ENCODE peak calls at places on chromosome 19, in six cellular contexts. F is HCT116; W is PC-3; B is heart left ventricle; U is left ventricle myocardium inferior; Z is CD8-positive, alpha-beta memory T cell. A is an unnamed sample.

GRCh38 chr19:19010551-19010950 is 22.8 kb downstream of the SUGP2 start:
- DNase-seq in F (no peak), W (no peak), B (no peak), U (no peak), Z (no peak), A (no peak)

GRCh38 chr19:17405250-17406038 is at the start of gene BST2:
- DNase-seq in F (no peak), W (no peak), B (peak; percentile 75), U (peak; percentile 46), Z (peak; percentile 72), A (no peak)

GRCh38 chr19:33639034-33639681 is 17.4 kb downstream of the CHST8 start:
- DNase-seq in F (no peak), W (no peak), B (no peak), U (no peak), Z (no peak), A (no peak)

GRCh38 chr19:7120499-7120898 is 51.0 kb downstream of the ZNF557 start:
- DNase-seq in F (no peak), W (no peak), B (no peak), U (no peak), Z (no peak), A (no peak)

GRCh38 chr19:28633223-28634030 is 579.5 kb downstream of the UQCRFS1 start:
- DNase-seq in F (no peak), W (peak; percentile 3), B (peak; percentile 28), U (no peak), Z (no peak), A (no peak)

GRCh38 chr19:56162258-56162657 is 13.6 kb upstream of the GALP start:
- DNase-seq in F (no peak), W (peak; percentile 15), B (no peak), U (no peak), Z (no peak), A (no peak)

GRCh38 chr19:2041686-2042484 is 9.2 kb downstream of the MKNK2 start:
- DNase-seq in F (peak; percentile 82), W (peak; percentile 51), B (peak; percentile 97), U (peak; percentile 98), Z (peak; percentile 100), A (peak; percentile 97)

GRCh38 chr19:1630012-1630411 is 22.4 kb downstream of the TCF3 start:
- DNase-seq in F (no peak), W (no peak), B (no peak), U (no peak), Z (no peak), A (no peak)

GRCh38 chr19:45011959-45012358 is 10.7 kb downstream of the RELB start:
- DNase-seq in F (no peak), W (no peak), B (no peak), U (no peak), Z (no peak), A (no peak)

GRCh38 chr19:54418030-54418929 is 3.0 kb downstream of the TTYH1 start:
- DNase-seq in F (no peak), W (no peak), B (no peak), U (no peak), Z (no peak), A (no peak)

GRCh38 chr19:862529-863304 is 3.3 kb downstream of the CFD start:
- DNase-seq in F (no peak), W (no peak), B (no peak), U (no peak), Z (peak; percentile 88), A (no peak)

GRCh38 chr19:52170863-52171320 is 529 bp downstream of the ZNF836 start:
- DNase-seq in F (no peak), W (no peak), B (peak; percentile 24), U (peak; percentile 20), Z (no peak), A (no peak)

GRCh38 chr19:43901395-43902390 is 33.4 kb downstream of the ZNF45 start:
- DNase-seq in F (no peak), W (no peak), B (peak; percentile 89), U (peak; percentile 82), Z (peak; percentile 68), A (peak; percentile 83)

GRCh38 chr19:18796239-18796638 is 5.1 kb upstream of the COMP start:
- DNase-seq in F (no peak), W (peak; percentile 23), B (no peak), U (no peak), Z (no peak), A (no peak)

GRCh38 chr19:6187374-6187773 is 51.9 kb downstream of the ACSBG2 start:
- DNase-seq in F (no peak), W (no peak), B (no peak), U (no peak), Z (no peak), A (no peak)

DNA sequence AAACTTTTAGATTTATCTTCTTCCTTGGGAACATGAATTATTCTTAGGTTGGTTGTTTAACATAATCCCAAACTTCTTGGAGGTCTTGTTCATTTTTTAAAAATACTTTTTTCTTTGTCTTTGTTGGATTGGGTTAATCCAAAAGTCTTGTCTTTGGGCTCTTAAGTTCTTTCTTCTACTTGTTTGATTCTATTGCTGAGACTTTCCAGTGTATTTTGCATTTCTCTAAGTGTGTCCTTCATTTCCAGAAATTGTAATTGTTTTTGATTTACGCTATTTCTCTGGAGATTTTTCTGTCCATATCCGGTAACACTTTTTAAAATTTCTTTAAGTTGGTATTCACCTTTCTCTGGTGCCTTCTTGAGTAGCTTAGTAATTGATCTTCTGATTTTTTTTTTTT is 9.8 kb upstream of the KLK15 start:
- DNase-seq in F (no peak), W (no peak), B (no peak), U (no peak), Z (no peak), A (no peak)
- H3K27me3 ChIP-seq in F (peaks cover 7% of the 10 kb centered on the region), W (peaks cover 73% of the 10 kb centered on the region), B (peaks cover 5% of the 10 kb centered on the region), U (peaks cover 26% of the 10 kb centered on the region), Z (no peaks in the 10 kb centered on the region), A (peaks cover 5% of the 10 kb centered on the region)

GRCh38 chr19:30263719-30264440 is 108.3 kb upstream of the ZNF536 start:
- DNase-seq in F (no peak), W (no peak), B (no peak), U (no peak), Z (no peak), A (no peak)
- H3K27me3 ChIP-seq in F (peaks cover 49% of the 10 kb centered on the region), W (peaks cover 24% of the 10 kb centered on the region), B (peaks cover 45% of the 10 kb centered on the region), U (peaks cover 90% of the 10 kb centered on the region), Z (no peaks in the 10 kb centered on the region), A (peaks cover 11% of the 10 kb centered on the region)

DNA sequence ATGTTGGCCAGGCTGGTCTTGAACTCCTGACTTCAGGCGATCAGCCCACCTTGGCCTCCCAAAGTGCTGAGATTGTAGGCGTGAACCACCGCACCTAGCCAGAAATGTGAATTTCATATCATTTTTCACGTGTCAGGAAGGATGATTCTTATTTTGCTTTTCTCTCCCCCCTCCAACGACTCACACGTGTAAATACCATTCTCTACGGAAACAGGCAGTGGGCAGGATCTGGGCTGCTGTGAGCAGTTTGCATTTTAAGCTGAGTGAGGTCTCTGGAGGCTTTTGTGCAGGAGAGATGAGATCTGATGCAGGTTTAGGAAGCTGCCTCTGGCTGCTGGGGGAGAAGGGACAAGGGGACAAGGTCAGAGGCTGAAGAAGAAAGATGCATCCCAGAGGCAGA is 11.9 kb downstream of the ANKRD24 start:
- DNase-seq in F (no peak), W (no peak), B (no peak), U (no peak), Z (no peak), A (no peak)
- H3K27me3 ChIP-seq in F (peaks cover 3% of the 10 kb centered on the region), W (peaks cover 13% of the 10 kb centered on the region), B (peaks cover 72% of the 10 kb centered on the region), U (peaks cover 85% of the 10 kb centered on the region), Z (peaks cover 22% of the 10 kb centered on the region), A (peaks cover 20% of the 10 kb centered on the region)

GRCh38 chr19:13298565-13299481 is 148.6 kb downstream of the IER2 start:
- DNase-seq in F (no peak), W (no peak), B (no peak), U (no peak), Z (no peak), A (no peak)

GRCh38 chr19:13302521-13303270 is 152.5 kb downstream of the IER2 start:
- DNase-seq in F (no peak), W (peak; percentile 25), B (no peak), U (no peak), Z (no peak), A (no peak)

GRCh38 chr19:13299838-13300237 is 149.6 kb downstream of the IER2 start:
- DNase-seq in F (no peak), W (peak; percentile 15), B (no peak), U (no peak), Z (no peak), A (no peak)

GRCh38 chr19:13301627-13302334 is 151.6 kb downstream of the IER2 start:
- DNase-seq in F (no peak), W (no peak), B (no peak), U (no peak), Z (no peak), A (no peak)

DNA sequence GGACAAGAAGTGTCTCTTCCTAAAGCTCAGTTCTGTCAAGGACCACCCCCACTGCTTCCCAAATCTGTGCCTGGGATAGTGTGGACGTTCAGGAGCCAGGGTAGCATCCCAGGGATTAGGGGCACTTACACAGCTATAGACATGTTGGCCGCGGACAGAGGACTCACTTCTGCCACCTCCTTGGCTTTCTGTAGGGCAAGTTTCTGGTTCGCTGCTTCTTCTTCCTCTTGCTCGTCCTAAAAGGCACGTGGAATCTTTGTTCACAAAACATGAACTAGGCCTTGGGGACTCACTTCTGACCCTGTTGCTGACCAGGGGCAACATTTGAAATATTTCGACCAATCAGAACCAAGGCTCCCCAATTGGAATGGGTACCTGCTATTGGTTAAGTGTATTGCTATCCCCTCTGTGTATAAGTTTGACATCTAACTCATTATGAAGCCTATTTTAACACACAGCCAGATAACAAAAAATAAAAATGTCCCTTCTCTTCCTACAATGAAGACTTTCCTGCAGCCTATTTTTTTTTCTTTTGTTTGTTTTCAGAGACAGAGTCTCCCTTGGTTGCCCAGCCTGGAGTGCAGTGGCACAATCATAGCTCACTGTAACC is 150.3 kb downstream of the IER2 start:
- DNase-seq in F (no peak), W (no peak), B (no peak), U (no peak), Z (no peak), A (no peak)
- H3K27me3 ChIP-seq in F (no peaks in the 10 kb centered on the region), W (peaks cover 36% of the 10 kb centered on the region), B (peaks cover 76% of the 10 kb centered on the region), U (peaks cover 86% of the 10 kb centered on the region), Z (peaks cover 15% of the 10 kb centered on the region), A (peaks cover 26% of the 10 kb centered on the region)

GRCh38 chr19:11420894-11421606 is 1.9 kb upstream of the RGL3 start:
- DNase-seq in F (no peak), W (no peak), B (peak; percentile 57), U (peak; percentile 61), Z (no peak), A (peak; percentile 64)

GRCh38 chr19:11423164-11423803 is 4.2 kb upstream of the RGL3 start:
- DNase-seq in F (no peak), W (no peak), B (no peak), U (no peak), Z (no peak), A (no peak)

GRCh38 chr19:11422163-11423068 is 3.3 kb upstream of the RGL3 start:
- DNase-seq in F (no peak), W (no peak), B (peak; percentile 82), U (peak; percentile 84), Z (peak; percentile 77), A (peak; percentile 95)

GRCh38 chr19:11420429-11420893 is 1.3 kb upstream of the RGL3 start:
- DNase-seq in F (no peak), W (no peak), B (peak; percentile 73), U (peak; percentile 85), Z (no peak), A (no peak)

GRCh38 chr19:11421607-11422098 is 2.5 kb upstream of the RGL3 start:
- DNase-seq in F (no peak), W (no peak), B (peak; percentile 43), U (peak; percentile 59), Z (peak; percentile 62), A (peak; percentile 62)
- H3K27me3 ChIP-seq in F (no peaks in the 10 kb centered on the region), W (no peaks in the 10 kb centered on the region), B (peaks cover 73% of the 10 kb centered on the region), U (peaks cover 76% of the 10 kb centered on the region), Z (peaks cover 36% of the 10 kb centered on the region), A (no peaks in the 10 kb centered on the region)